ENCODE peak calls at places on chromosome 17, in eight cellular contexts. M, V, O, F, W, X, J and A are unnamed samples.

GRCh38 chr17:43914451-43914850 is 7.1 kb upstream of the MPP2 start:
- DNase-seq in V (no peak), O (no peak), M (no peak), X (no peak), F (no peak), J (no peak), W (no peak), A (no peak)

GRCh38 chr17:50165466-50165865 is 339 bp upstream of the SGCA start:
- DNase-seq in O (no peak), V (no peak), W (no peak), J (no peak), M (no peak), F (no peak), X (peak), A (no peak)

GRCh38 chr17:2016494-2016893 is 8.6 kb downstream of the RTN4RL1 start:
- DNase-seq in J (no peak), O (no peak), F (no peak), X (no peak), W (no peak), M (no peak), V (no peak), A (no peak)

GRCh38 chr17:43599835-43600234 is 53.7 kb upstream of the ETV4 start:
- DNase-seq in J (peak), O (no peak), M (no peak), X (peak), F (peak), W (peak), V (no peak), A (peak)

GRCh38 chr17:60630352-60630751 is 30.4 kb downstream of the PPM1D start:
- DNase-seq in F (peak), X (peak), W (no peak), O (no peak), V (peak), J (no peak), M (no peak), A (peak)

GRCh38 chr17:57545836-57546305 is 199.2 kb downstream of the CCDC182 start:
- DNase-seq in F (no peak), X (no peak), J (no peak), V (no peak), O (no peak), W (no peak), M (no peak), A (no peak)

GRCh38 chr17:48637323-48638260 is 11.4 kb upstream of the HOXB9 start:
- DNase-seq in V (no peak), M (peak), O (peak), F (no peak), X (peak), J (peak), W (peak), A (peak)

GRCh38 chr17:79992657-79993389 is 42.8 kb downstream of the TBC1D16 start:
- DNase-seq in O (no peak), X (peak), V (no peak), W (no peak), M (no peak), F (no peak), J (no peak), A (no peak)

GRCh38 chr17:79126139-79126538 is 51.5 kb downstream of the ENGASE start:
- DNase-seq in X (no peak), F (no peak), W (no peak), J (no peak), M (no peak), V (no peak), O (peak), A (no peak)

GRCh38 chr17:73645050-73645871 is 1.0 kb upstream of the SDK2 start:
- DNase-seq in V (peak), X (peak), O (peak), M (peak), F (no peak), W (no peak), J (peak), A (peak)

GRCh38 chr17:9021158-9021984 is at the start of gene NTN1:
- DNase-seq in V (peak), W (no peak), O (peak), F (peak), J (no peak), X (peak), M (no peak), A (peak)

GRCh38 chr17:27414271-27414670 is 42.0 kb upstream of the KSR1 start:
- DNase-seq in O (no peak), F (no peak), M (no peak), W (no peak), V (no peak), J (no peak), X (no peak), A (peak)

GRCh38 chr17:82949361-82949760 is 109.5 kb upstream of the ZNF750 start:
- DNase-seq in F (peak), X (no peak), M (no peak), J (no peak), O (no peak), W (no peak), V (no peak), A (no peak)

GRCh38 chr17:51499906-51500305 is 239.6 kb downstream of the UTP18 start:
- DNase-seq in O (no peak), V (no peak), X (no peak), F (no peak), M (no peak), J (no peak), W (no peak), A (no peak)

GRCh38 chr17:77933777-77934398 is 24.6 kb upstream of the TNRC6C start:
- DNase-seq in M (no peak), V (no peak), W (no peak), X (no peak), J (no peak), O (no peak), F (no peak), A (no peak)

GRCh38 chr17:3921853-3922319 is 5.6 kb upstream of the P2RX1 start:
- DNase-seq in M (no peak), O (no peak), J (no peak), W (no peak), X (peak), V (no peak), F (no peak), A (no peak)

GRCh38 chr17:11644265-11645212 is 46.3 kb downstream of the DNAH9 start:
- DNase-seq in X (peak), M (peak), V (peak), J (peak), O (peak), W (no peak), F (peak), A (peak)

GRCh38 chr17:32875904-32876413 is 965 bp downstream of the MYO1D start:
- DNase-seq in J (no peak), M (no peak), W (no peak), F (no peak), X (peak), V (no peak), O (no peak), A (no peak)

GRCh38 chr17:39551879-39552278 is 55.8 kb downstream of the NEUROD2 start:
- DNase-seq in O (no peak), X (peak), W (no peak), F (no peak), V (no peak), M (no peak), J (no peak), A (no peak)

GRCh38 chr17:44323359-44324091 is 1.1 kb downstream of the SLC25A39 start:
- DNase-seq in J (no peak), V (no peak), X (peak), O (peak), F (no peak), W (no peak), M (no peak), A (no peak)

GRCh38 chr17:77727216-77727615 is 231.3 kb upstream of the TNRC6C start:
- DNase-seq in V (no peak), F (no peak), O (peak), M (no peak), W (no peak), X (no peak), J (no peak), A (no peak)

GRCh38 chr17:41532947-41533570 is 5.0 kb upstream of the KRT19 start:
- DNase-seq in O (no peak), F (no peak), J (no peak), M (no peak), V (no peak), X (no peak), W (no peak), A (no peak)

GRCh38 chr17:4505187-4505586 is 6.5 kb downstream of the SPNS2 start:
- DNase-seq in X (no peak), V (no peak), F (no peak), M (no peak), O (peak), J (no peak), W (no peak), A (no peak)

GRCh38 chr17:58530655-58531054 is 16.2 kb upstream of the MTMR4 start:
- DNase-seq in M (no peak), V (no peak), F (no peak), J (no peak), W (no peak), X (no peak), O (no peak), A (no peak)

GRCh38 chr17:57892820-57893595 is 43.2 kb upstream of the MRPS23 start:
- DNase-seq in J (peak), W (peak), O (peak), V (peak), F (peak), M (peak), X (peak), A (peak)

GRCh38 chr17:2227025-2227699 is 76.4 kb downstream of the SMG6 start:
- DNase-seq in W (no peak), X (no peak), F (no peak), J (no peak), V (no peak), O (no peak), M (no peak), A (peak)

GRCh38 chr17:49551221-49552069 is 24.2 kb upstream of the NXPH3 start:
- DNase-seq in V (no peak), J (no peak), W (no peak), M (no peak), X (peak), O (no peak), F (no peak), A (no peak)

GRCh38 chr17:3985800-3986199 is 21.6 kb upstream of the ATP2A3 start:
- DNase-seq in X (peak), W (no peak), F (no peak), J (no peak), M (no peak), V (no peak), O (no peak), A (no peak)

GRCh38 chr17:78268191-78268874 is 36.9 kb downstream of the TMEM235 start:
- DNase-seq in X (peak), O (peak), J (no peak), F (no peak), M (no peak), V (no peak), W (no peak), A (no peak)

GRCh38 chr17:79114455-79115301 is 40.1 kb downstream of the ENGASE start:
- DNase-seq in W (no peak), M (no peak), V (peak), F (peak), O (peak), J (no peak), X (no peak), A (no peak)

GRCh38 chr17:3535253-3535995 is 22.2 kb downstream of the TRPV3 start:
- DNase-seq in O (peak), V (peak), W (no peak), X (peak), M (peak), J (no peak), F (no peak), A (peak)

GRCh38 chr17:82923366-82924113 is 83.7 kb upstream of the ZNF750 start:
- DNase-seq in V (no peak), F (no peak), W (no peak), O (no peak), J (no peak), M (no peak), X (no peak), A (no peak)

GRCh38 chr17:70820276-70820675 is 650.9 kb downstream of the KCNJ2 start:
- DNase-seq in V (no peak), W (no peak), M (no peak), X (no peak), J (no peak), F (no peak), O (no peak), A (no peak)

GRCh38 chr17:35312790-35313711 is 60.4 kb downstream of the SLFN11 start:
- DNase-seq in O (peak), W (peak), V (peak), X (peak), F (peak), J (peak), M (peak), A (peak)
- H3K4me3 ChIP-seq in O (no peak), W (no peak), V (peak), X (no peak), F (peak), J (no peak), M (no peak), A (no peak)

GRCh38 chr17:794876-795275 is 12.7 kb downstream of the MRM3 start:
- DNase-seq in X (peak), M (peak), W (peak), V (peak), F (peak), O (peak), J (peak), A (peak)
- H3K4me3 ChIP-seq in X (peak), M (no peak), W (no peak), V (no peak), F (no peak), O (no peak), J (peak), A (no peak)

DNA sequence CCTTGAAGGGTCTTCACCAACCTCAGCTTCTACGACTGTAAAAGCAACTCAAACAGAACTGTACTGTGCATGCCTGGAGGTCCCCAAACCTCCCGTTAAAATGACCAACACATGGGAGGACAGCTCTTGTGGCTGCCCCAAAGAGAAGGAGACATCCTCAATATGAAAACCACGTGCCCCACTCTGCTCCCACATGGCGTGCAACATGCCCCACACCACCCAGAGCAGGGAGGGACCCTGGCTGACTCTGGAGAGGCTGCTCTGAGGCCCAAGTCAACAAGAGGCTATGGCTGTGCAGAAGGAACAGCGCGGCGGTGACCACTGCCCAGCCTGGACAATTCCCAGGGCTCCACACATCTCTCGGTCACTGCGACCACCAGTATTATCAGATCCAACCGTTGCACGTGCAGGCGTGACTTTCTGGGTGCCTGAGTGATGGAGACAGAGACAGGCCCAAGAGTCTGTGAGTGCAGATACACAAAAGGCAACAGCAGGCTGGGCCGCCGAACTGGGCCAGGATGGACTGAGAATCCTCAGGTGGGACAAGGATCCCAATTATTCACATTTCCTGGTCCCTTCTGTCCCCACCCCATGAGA is 1.4 kb downstream of the PLD6 start:
- DNase-seq in O (no peak), W (no peak), V (no peak), J (no peak), X (peak), M (no peak), F (no peak), A (no peak)
- H3K4me3 ChIP-seq in O (no peak), W (peak), V (peak), J (peak), X (peak), M (peak), F (peak), A (peak)

GRCh38 chr17:335691-336090 is 16.9 kb downstream of the RPH3AL start:
- DNase-seq in M (no peak), F (no peak), O (peak), X (peak), W (no peak), J (no peak), V (no peak), A (no peak)

GRCh38 chr17:332023-332422 is 20.6 kb downstream of the RPH3AL start:
- DNase-seq in X (peak), J (no peak), M (no peak), F (no peak), W (no peak), O (peak), V (no peak), A (no peak)

GRCh38 chr17:334974-335481 is 17.6 kb downstream of the RPH3AL start:
- DNase-seq in O (peak), F (no peak), M (no peak), W (no peak), X (peak), V (no peak), J (no peak), A (no peak)

GRCh38 chr17:332558-333322 is 19.9 kb downstream of the RPH3AL start:
- DNase-seq in M (no peak), F (no peak), V (no peak), O (peak), X (peak), J (no peak), W (peak), A (peak)

GRCh38 chr17:333626-334396 is 18.8 kb downstream of the RPH3AL start:
- DNase-seq in X (peak), J (no peak), F (peak), O (peak), M (no peak), W (no peak), V (peak), A (peak)
- H3K4me3 ChIP-seq in X (peak), J (no peak), F (no peak), O (no peak), M (no peak), W (no peak), V (peak), A (peak)

GRCh38 chr17:81578561-81579225 is 26.5 kb upstream of the FAAP100 start:
- DNase-seq in J (no peak), F (no peak), W (no peak), M (no peak), V (no peak), X (no peak), O (no peak), A (no peak)

GRCh38 chr17:81575836-81576235 is 23.7 kb upstream of the FAAP100 start:
- DNase-seq in M (no peak), V (no peak), J (no peak), X (no peak), O (no peak), F (no peak), W (no peak), A (no peak)

GRCh38 chr17:81576621-81577277 is 24.6 kb upstream of the FAAP100 start:
- DNase-seq in W (no peak), M (peak), J (peak), V (no peak), O (no peak), F (no peak), X (peak), A (peak)

GRCh38 chr17:81578038-81578441 is 25.9 kb upstream of the FAAP100 start:
- DNase-seq in J (no peak), M (no peak), X (no peak), O (no peak), V (no peak), F (no peak), W (no peak), A (no peak)

DNA sequence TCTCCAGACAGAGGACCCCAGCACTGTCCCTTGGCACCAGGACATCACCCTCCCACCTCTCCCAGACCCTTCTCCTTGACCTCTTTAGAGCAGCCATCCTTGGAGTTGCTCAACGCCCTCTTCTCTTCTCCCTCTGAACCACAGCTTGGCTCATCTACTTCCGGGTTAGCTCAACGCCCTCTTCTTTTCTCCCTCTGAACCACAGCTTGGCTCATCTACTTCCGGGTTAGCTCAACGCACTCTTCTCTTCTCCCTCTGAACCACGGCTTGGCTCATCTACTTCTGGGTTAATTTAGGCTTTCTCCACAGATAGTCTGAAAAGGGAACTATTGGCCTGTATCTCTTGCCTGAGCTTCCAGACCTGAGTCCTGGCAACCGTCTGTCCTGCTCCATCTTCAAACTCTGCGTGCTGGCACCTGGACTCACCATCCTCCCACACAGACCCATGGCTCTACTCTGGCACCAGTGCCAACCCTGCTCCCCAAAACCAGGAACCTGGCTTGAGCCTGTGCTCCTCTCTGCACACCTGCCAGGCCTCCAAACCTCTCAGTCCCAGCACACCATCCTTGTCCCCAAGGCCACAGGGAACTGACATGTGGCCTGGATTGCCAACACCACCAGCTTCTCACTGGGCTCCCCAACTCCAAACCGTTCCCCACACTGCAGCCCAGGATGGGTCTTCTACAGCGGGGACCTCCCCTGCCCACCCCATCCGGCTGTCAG is 25.3 kb upstream of the FAAP100 start:
- DNase-seq in X (no peak), O (no peak), J (no peak), V (no peak), F (peak), M (peak), W (no peak), A (no peak)
- H3K4me3 ChIP-seq in X (peak), O (no peak), J (no peak), V (no peak), F (no peak), M (peak), W (no peak), A (no peak)

GRCh38 chr17:74892974-74893911 is at the start of gene FADS6:
- DNase-seq in W (no peak), J (no peak), M (no peak), X (peak), V (no peak), F (no peak), O (peak), A (no peak)
- H3K4me3 ChIP-seq in W (no peak), J (peak), M (peak), X (no peak), V (peak), F (no peak), O (peak), A (no peak)

DNA sequence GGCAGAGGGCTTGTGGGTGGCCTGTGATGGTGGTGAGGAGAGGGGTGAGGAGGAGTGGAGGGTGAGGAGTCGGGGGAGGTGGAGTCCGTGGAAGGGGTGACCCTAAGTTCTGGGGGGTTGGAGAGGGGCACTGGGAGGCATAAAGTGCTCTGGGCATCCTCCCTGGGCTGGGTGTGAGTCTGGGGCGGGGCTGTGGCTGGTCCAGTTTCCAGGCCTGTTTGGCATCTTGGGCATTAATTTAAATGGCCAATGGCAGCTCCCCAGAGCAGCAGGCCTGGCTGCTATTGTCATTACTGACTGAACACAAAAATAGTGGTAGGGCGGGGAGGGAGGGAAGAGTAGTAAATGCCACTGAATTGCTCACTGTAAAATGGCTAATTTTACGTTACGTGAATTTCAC is 7.7 kb upstream of the ARHGAP23 start:
- DNase-seq in W (no peak), M (no peak), F (no peak), V (no peak), O (no peak), J (no peak), X (peak), A (no peak)
- H3K4me3 ChIP-seq in W (no peak), M (no peak), F (no peak), V (no peak), O (no peak), J (no peak), X (no peak), A (no peak)